ENCODE peak calls at places on chromosomes 2 and 18, in six cellular contexts. V is NCI-H510A, Z is erythroblast, E is mesendoderm, H is HepG2, C is T-helper 17 cell. O is an unnamed sample.

GRCh38 chr2:38376346-38376682 is 759 bp downstream of the ATL2 start:
- DNase-seq in V (peak), Z (peak), E (peak), H (peak), C (peak), O (no peak)

GRCh38 chr2:65351948-65352595 is 80.3 kb downstream of the SPRED2 start:
- DNase-seq in V (no peak), Z (no peak), E (no peak), H (no peak), C (no peak), O (peak)

GRCh38 chr2:99651930-99652670 is 162.3 kb upstream of the REV1 start:
- DNase-seq in V (no peak), Z (no peak), E (peak), H (no peak), C (no peak), O (no peak)

GRCh38 chr2:25276569-25277465 is 64.9 kb downstream of the DNMT3A start:
- DNase-seq in V (no peak), Z (peak), E (peak), H (no peak), C (peak), O (no peak)

GRCh38 chr2:134795765-134796164 is 42.7 kb upstream of the ACMSD start:
- DNase-seq in V (no peak), Z (no peak), E (no peak), H (no peak), C (no peak), O (no peak)

GRCh38 chr2:8281950-8282857 is 399.7 kb upstream of the ID2 start:
- DNase-seq in V (no peak), Z (peak), E (no peak), H (no peak), C (no peak), O (no peak)

GRCh38 chr2:98333922-98334321 is 12.3 kb upstream of the CNGA3 start:
- DNase-seq in V (no peak), Z (no peak), E (no peak), H (no peak), C (no peak), O (no peak)

GRCh38 chr2:98514879-98515570 is 70.4 kb downstream of the INPP4A start:
- DNase-seq in V (no peak), Z (peak), E (peak), H (no peak), C (no peak), O (no peak)

GRCh38 chr2:236546561-236546961 is 23.1 kb upstream of the ACKR3 start:
- DNase-seq in V (no peak), Z (no peak), E (no peak), H (no peak), C (no peak), O (no peak)

GRCh38 chr2:88100489-88100858 is 27.4 kb downstream of the FABP1 start:
- DNase-seq in V (no peak), Z (no peak), E (no peak), H (no peak), C (no peak), O (no peak)

GRCh38 chr2:11949732-11950503 is 203.5 kb downstream of the LPIN1 start:
- DNase-seq in V (no peak), Z (no peak), E (peak), H (no peak), C (no peak), O (no peak)

GRCh38 chr2:60317831-60318230 is 235.6 kb downstream of the BCL11A start:
- DNase-seq in V (no peak), Z (no peak), E (no peak), H (no peak), C (no peak), O (no peak)

GRCh38 chr2:234333168-234334130 is 163.4 kb downstream of the ARL4C start:
- DNase-seq in V (no peak), Z (no peak), E (peak), H (no peak), C (no peak), O (no peak)

GRCh38 chr18:9731380-9731779 is 23.3 kb downstream of the RAB31 start:
- DNase-seq in V (no peak), Z (no peak), E (peak), H (no peak), C (no peak), O (no peak)

GRCh38 chr2:205684871-205685313 is 2.6 kb downstream of the NRP2 start:
- DNase-seq in V (no peak), Z (no peak), E (no peak), H (no peak), C (no peak), O (no peak)

GRCh38 chr2:26523750-26524149 is 45.8 kb upstream of the OTOF start:
- DNase-seq in V (no peak), Z (no peak), E (no peak), H (no peak), C (no peak), O (no peak)

GRCh38 chr18:11119550-11119949 is 29.8 kb downstream of the PIEZO2 start:
- DNase-seq in V (no peak), Z (no peak), E (no peak), H (peak), C (no peak), O (no peak)

GRCh38 chr2:127909019-127909418 is 23.3 kb upstream of the AMMECR1L start:
- DNase-seq in V (no peak), Z (no peak), E (no peak), H (peak), C (no peak), O (no peak)

O was measured in DMS79.